ENCODE peak calls at places on chromosomes 3 and 15, in four cellular contexts. N is hepatocyte; S is thyroid gland; K is CD8-positive, alpha-beta memory T cell. I is an unnamed sample.

GRCh38 chr3:188542196-188542595 is 388.2 kb downstream of the LPP start:
- DNase-seq in K (no peak), S (no peak), N (no peak), I (no peak)

GRCh38 chr15:35736150-35736549 is 190.2 kb upstream of the DPH6 start:
- DNase-seq in N (no peak), K (no peak), S (no peak), I (no peak)

GRCh38 chr3:127953636-127954035 is 38.6 kb downstream of the KBTBD12 start:
- DNase-seq in K (no peak), S (no peak), N (no peak), I (no peak)

GRCh38 chr3:172646439-172647015 is 64.3 kb downstream of the NCEH1 start:
- DNase-seq in N (peak; percentile 20), S (peak; percentile 20), K (no peak), I (no peak)

GRCh38 chr3:193932576-193932975 is 203.4 kb upstream of the HES1 start:
- DNase-seq in S (no peak), N (no peak), K (no peak), I (no peak)

GRCh38 chr15:20351448-20351961 is 190.1 kb downstream of the GOLGA6L6 start:
- DNase-seq in K (peak; percentile 47), S (no peak), N (peak; percentile 45), I (no peak)

GRCh38 chr3:149702691-149703426 is 45.0 kb upstream of the WWTR1 start:
- DNase-seq in S (no peak), N (no peak), K (no peak), I (no peak)

GRCh38 chr15:83110361-83110760 is 2.9 kb downstream of the TM6SF1 start:
- DNase-seq in K (no peak), S (peak; percentile 65), N (no peak), I (no peak)

GRCh38 chr3:177283983-177284382 is 86.7 kb upstream of the TBL1XR1 start:
- DNase-seq in N (no peak), K (no peak), S (no peak), I (no peak)

GRCh38 chr15:68337826-68338225 is 60.3 kb downstream of the FEM1B start:
- DNase-seq in K (no peak), N (no peak), S (peak; percentile 56), I (no peak)

GRCh38 chr15:68334661-68335124 is 57.1 kb downstream of the FEM1B start:
- DNase-seq in K (no peak), N (no peak), S (no peak), I (no peak)

GRCh38 chr15:68333775-68334470 is 56.4 kb downstream of the FEM1B start:
- DNase-seq in K (no peak), S (no peak), N (peak; percentile 27), I (no peak)

GRCh38 chr15:68335251-68335650 is 57.7 kb downstream of the FEM1B start:
- DNase-seq in N (no peak), K (no peak), S (peak; percentile 22), I (peak; percentile 16)

GRCh38 chr15:68335655-68336054 is 58.1 kb downstream of the FEM1B start:
- DNase-seq in N (no peak), K (no peak), S (no peak), I (peak; percentile 38)
- H3K27ac ChIP-seq in N (no peak overlapping the region), K (no peak overlapping the region), S (no peak overlapping the region), I (no peak overlapping the region)

DNA sequence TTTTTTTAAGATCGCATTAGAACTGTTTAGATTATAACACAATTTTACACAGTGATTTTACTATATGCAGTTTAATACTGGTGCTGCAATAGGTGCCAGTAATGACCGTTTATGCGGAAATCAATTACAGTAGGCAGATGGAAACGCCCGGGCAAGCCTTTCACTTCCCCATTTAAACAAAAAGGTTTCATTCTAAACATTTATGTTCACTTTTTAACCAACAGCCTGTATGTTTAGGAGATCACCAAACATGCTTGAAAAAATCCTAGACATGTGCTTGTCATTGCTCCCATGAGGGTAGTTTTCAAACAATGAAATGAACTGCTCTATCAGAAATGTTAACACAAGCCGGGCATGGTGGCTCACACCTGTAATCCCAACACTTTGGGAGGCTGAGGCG is 2.7 kb downstream of the BNIP2 start:
- DNase-seq in K (no peak), S (no peak), N (no peak), I (no peak)
- H3K27ac ChIP-seq in K (peak overlapping the region; percentile 19), S (no peak overlapping the region), N (no peak overlapping the region), I (no peak overlapping the region)

DNA sequence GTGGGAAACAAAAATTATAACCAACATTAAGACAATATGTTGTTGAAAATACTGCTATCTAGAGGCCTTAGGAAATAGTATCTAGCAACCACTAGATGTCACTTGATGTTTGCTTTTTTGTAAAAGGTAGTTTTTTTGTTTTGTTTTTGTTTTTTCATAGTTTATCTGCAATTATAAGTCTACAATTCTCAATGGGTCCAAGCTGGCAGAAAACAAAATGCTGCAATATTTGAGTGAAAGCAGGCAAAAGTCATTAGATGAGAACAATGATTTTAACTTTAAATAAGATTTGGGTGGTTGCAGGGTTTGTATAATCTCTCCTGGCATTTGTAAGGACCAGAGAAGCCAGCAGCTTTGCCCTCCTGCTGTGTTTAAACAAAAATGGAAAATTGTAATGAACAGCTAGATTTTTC is 27.0 kb downstream of the DUT start:
- DNase-seq in S (no peak), N (no peak), K (no peak), I (no peak)
- H3K27ac ChIP-seq in S (no peak overlapping the region), N (no peak overlapping the region), K (no peak overlapping the region), I (no peak overlapping the region)

GRCh38 chr3:180973543-180973942 is 16.0 kb downstream of the DNAJC19 start:
- DNase-seq in K (no peak), N (no peak), S (no peak), I (no peak)
- H3K27ac ChIP-seq in K (no peak overlapping the region), N (no peak overlapping the region), S (no peak overlapping the region), I (no peak overlapping the region)

GRCh38 chr3:69011331-69011730 is 2.2 kb downstream of the EOGT start:
- DNase-seq in K (no peak), S (no peak), N (no peak), I (no peak)
- H3K27ac ChIP-seq in K (no peak overlapping the region), S (no peak overlapping the region), N (no peak overlapping the region), I (no peak overlapping the region)

DNA sequence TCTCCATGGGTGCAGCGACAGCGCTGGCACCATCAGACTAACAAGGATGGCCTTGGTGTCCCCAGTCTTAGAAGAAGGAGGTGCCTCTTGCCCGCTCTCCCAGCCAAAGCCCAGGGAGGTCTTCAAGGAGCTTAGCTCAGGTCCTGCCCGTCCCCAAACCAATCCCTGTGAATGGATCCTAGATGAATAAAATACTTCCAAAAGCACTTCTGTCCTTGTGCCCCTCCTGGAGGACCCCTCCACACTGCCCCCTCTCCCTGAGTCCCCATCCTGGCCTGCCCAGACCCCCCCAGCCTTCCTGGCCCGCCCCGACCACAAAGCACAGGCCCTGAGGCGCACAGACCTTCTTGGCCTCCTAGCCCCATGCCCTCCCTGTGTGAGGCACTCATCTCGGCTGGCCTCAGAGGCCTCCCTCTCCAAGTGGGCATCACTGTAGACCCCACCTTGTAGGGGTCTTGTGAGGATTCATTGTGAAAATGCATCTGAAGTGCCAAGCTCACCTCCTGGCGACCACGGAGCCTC is 8.4 kb downstream of the SLC28A1 start:
- DNase-seq in S (no peak), N (no peak), K (no peak), I (no peak)
- H3K27ac ChIP-seq in S (no peak overlapping the region), N (no peak overlapping the region), K (no peak overlapping the region), I (no peak overlapping the region)

GRCh38 chr15:64503197-64503596 is 42.8 kb downstream of the ZNF609 start:
- DNase-seq in N (no peak), S (no peak), K (no peak), I (no peak)

GRCh38 chr15:64502537-64502936 is 42.2 kb downstream of the ZNF609 start:
- DNase-seq in K (no peak), S (no peak), N (no peak), I (no peak)

GRCh38 chr15:64507293-64507802 is 47.0 kb downstream of the ZNF609 start:
- DNase-seq in N (peak; percentile 87), K (no peak), S (peak; percentile 90), I (no peak)

GRCh38 chr15:64503640-64504039 is 43.3 kb downstream of the ZNF609 start:
- DNase-seq in N (no peak), S (no peak), K (no peak), I (no peak)

GRCh38 chr15:64507845-64508244 is 47.5 kb downstream of the ZNF609 start:
- DNase-seq in S (no peak), K (no peak), N (no peak), I (no peak)
- H3K27ac ChIP-seq in S (peak overlapping the region; percentile 62), K (no peak overlapping the region), N (peak overlapping the region; percentile 61), I (peak overlapping the region; percentile 68)

DNA sequence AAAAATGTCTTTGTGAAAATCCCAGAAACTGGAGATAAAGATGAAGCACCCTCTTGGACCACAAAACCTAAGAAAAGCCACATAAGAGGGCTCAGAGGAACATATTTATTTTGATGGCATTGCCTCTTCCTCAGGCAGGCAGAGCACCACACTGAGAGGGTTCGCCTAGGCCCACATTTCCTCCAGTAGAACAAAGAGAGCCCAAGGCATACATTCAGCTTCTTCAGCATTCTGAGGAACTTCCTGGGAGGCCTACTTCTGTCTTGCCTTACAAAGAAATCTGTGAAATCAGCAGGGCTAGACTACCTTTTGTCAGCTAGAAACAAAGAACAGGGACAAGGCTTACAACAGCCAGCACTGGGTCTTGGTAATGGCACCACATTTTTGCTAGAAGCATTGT is 1325.3 kb downstream of the SI start:
- DNase-seq in K (no peak), S (no peak), N (no peak), I (no peak)
- H3K27ac ChIP-seq in K (no peak overlapping the region), S (no peak overlapping the region), N (no peak overlapping the region), I (no peak overlapping the region)

DNA sequence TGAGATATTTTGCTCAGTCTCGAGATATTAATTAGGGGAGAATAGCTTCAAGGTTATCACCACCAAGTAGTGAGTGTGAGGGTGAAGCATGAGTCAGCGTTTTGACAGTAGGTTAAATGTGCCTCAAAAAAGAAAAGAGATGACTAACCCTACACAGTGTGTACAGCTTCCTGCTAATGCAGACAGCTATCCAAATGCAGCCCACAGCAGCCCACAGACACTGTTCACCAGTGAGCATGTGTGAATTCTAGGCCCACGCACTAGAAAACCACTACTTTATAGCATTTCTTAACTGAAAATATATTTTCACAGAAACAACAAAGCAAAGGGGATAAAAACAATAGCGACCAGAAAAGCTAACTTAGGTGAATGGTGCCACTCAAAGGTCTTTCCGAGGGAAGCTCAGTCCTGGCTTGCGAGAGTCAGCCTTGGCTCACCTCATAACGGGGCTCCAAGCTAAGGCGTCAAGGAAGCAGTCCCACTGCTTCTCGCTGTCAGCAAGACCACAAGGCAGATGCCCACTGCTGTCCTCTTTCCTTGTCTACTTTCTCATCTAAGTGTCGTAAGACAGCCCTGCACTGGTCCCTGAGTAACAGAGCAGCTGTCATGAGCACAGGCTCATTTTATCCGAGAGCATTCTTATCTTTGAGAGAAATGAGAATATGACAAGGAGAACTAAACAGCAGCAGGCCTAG is 47.6 kb downstream of the TXNRD3 start:
- DNase-seq in K (peak; percentile 53), S (no peak), N (no peak), I (no peak)
- H3K27ac ChIP-seq in K (no peak overlapping the region), S (no peak overlapping the region), N (no peak overlapping the region), I (no peak overlapping the region)

DNA sequence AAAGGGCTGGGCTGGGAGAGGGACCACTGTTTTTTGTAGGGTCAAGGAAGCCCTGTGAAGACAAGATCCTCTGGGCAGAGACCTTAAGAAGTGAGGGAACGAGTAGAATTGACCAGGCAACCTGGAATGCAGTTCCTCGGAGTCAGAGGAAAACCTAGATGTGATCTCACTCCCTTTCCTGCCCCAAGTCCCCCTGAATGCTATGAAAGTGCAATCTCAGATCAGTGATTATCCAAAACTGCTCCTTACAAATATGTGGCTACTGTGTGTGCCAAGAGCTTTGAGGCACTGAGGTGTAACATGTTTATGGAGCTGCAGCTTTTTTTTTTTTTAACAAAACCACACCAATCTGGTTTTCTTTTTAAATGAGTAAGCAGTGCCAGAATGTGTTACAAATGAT is 35.8 kb downstream of the THSD4 start:
- DNase-seq in S (peak; percentile 69), K (no peak), N (no peak), I (no peak)
- H3K27ac ChIP-seq in S (peak overlapping the region; percentile 80), K (no peak overlapping the region), N (no peak overlapping the region), I (no peak overlapping the region)

I was measured in substantia nigra.